ENCODE peak calls at places on chromosome 18, in eight cellular contexts. O, I, V, R, D, C, F and Q are unnamed samples.

GRCh38 chr18:11237066-11237465 is 87.7 kb upstream of the PIEZO2 start:
- DNase-seq in R (no peak), F (no peak), V (no peak), D (no peak), C (no peak), I (no peak), O (no peak), Q (no peak)

GRCh38 chr18:76984193-76985155 is 148.1 kb downstream of the MBP start:
- DNase-seq in R (peak), F (no peak), O (peak), D (no peak), C (no peak), I (no peak), V (no peak), Q (no peak)

GRCh38 chr18:46220116-46220515 is 115.9 kb downstream of the HAUS1 start:
- DNase-seq in C (peak), F (no peak), I (peak), V (no peak), D (no peak), O (no peak), R (no peak), Q (no peak)

GRCh38 chr18:55587341-55588000 is 521 bp downstream of the TCF4 start:
- DNase-seq in O (no peak), D (no peak), C (no peak), I (peak), V (no peak), R (peak), F (no peak), Q (no peak)

GRCh38 chr18:59871711-59872362 is 28.0 kb upstream of the PMAIP1 start:
- DNase-seq in I (no peak), D (no peak), C (no peak), R (no peak), O (no peak), F (no peak), V (no peak), Q (no peak)

GRCh38 chr18:50429207-50429948 is 54.5 kb downstream of the SKA1 start:
- DNase-seq in I (peak), O (no peak), D (peak), R (no peak), C (no peak), F (peak), V (no peak), Q (no peak)

GRCh38 chr18:74110149-74110548 is 37.5 kb downstream of the FBXO15 start:
- DNase-seq in V (no peak), I (no peak), C (no peak), R (no peak), O (no peak), F (no peak), D (no peak), Q (no peak)

GRCh38 chr18:55287146-55287806 is 300.7 kb downstream of the TCF4 start:
- DNase-seq in O (no peak), R (no peak), D (no peak), V (no peak), I (no peak), C (no peak), F (no peak), Q (no peak)

GRCh38 chr18:45081579-45082181 is 401.0 kb downstream of the SETBP1 start:
- DNase-seq in D (no peak), F (no peak), C (no peak), V (no peak), R (peak), I (no peak), O (no peak), Q (no peak)

GRCh38 chr18:73355076-73355475 is 487.3 kb upstream of the NETO1 start:
- DNase-seq in R (no peak), C (no peak), D (no peak), F (no peak), O (no peak), V (no peak), I (peak), Q (no peak)

GRCh38 chr18:51890762-51891161 is 449.2 kb upstream of the DCC start:
- DNase-seq in R (no peak), I (peak), C (no peak), F (no peak), V (no peak), O (peak), D (peak), Q (peak)

GRCh38 chr18:34117319-34117718 is 107.4 kb downstream of the NOL4 start:
- DNase-seq in C (no peak), O (no peak), D (no peak), I (no peak), V (no peak), F (no peak), R (no peak), Q (no peak)

GRCh38 chr18:42274488-42275137 is 319.6 kb downstream of the PIK3C3 start:
- DNase-seq in D (no peak), V (no peak), O (no peak), R (no peak), I (peak), C (no peak), F (no peak), Q (no peak)

GRCh38 chr18:27428716-27429475 is 243.8 kb upstream of the CHST9 start:
- DNase-seq in O (no peak), D (no peak), V (no peak), F (no peak), C (no peak), R (no peak), I (no peak), Q (no peak)